ENCODE peak calls at places on chromosome 22, in eight cellular contexts. One of them, this sample, is unnamed.

GRCh38 chr22:35910926-35911325 is 117.7 kb downstream of the RBFOX2 start:
- DNase-seq in bronchial epithelial cell: no peak
- DNase-seq in AG04450: no peak
- DNase-seq in IMR-90: no peak
- DNase-seq in left ventricle myocardium inferior: no peak
- DNase-seq in neural progenitor cell: no peak
- DNase-seq in HFF-Myc: no peak
- DNase-seq in ovary: no peak
- DNase-seq in this sample: no peak

GRCh38 chr22:37179622-37180420 is 8.2 kb downstream of the C1QTNF6 start:
- DNase-seq in HFF-Myc: no peak
- DNase-seq in ovary: peak; percentile 18
- DNase-seq in neural progenitor cell: no peak
- DNase-seq in bronchial epithelial cell: no peak
- DNase-seq in IMR-90: no peak
- DNase-seq in left ventricle myocardium inferior: no peak
- DNase-seq in AG04450: no peak
- DNase-seq in this sample: no peak

GRCh38 chr22:44365832-44366231 is 53.1 kb upstream of the SHISAL1 start:
- DNase-seq in IMR-90: no peak
- DNase-seq in ovary: peak; percentile 10
- DNase-seq in neural progenitor cell: no peak
- DNase-seq in HFF-Myc: no peak
- DNase-seq in left ventricle myocardium inferior: no peak
- DNase-seq in bronchial epithelial cell: no peak
- DNase-seq in AG04450: no peak
- DNase-seq in this sample: no peak

GRCh38 chr22:50218153-50218995 is 17.6 kb downstream of the SELENOO start:
- DNase-seq in ovary: no peak
- DNase-seq in AG04450: no peak
- DNase-seq in left ventricle myocardium inferior: no peak
- DNase-seq in HFF-Myc: no peak
- DNase-seq in bronchial epithelial cell: no peak
- DNase-seq in neural progenitor cell: no peak
- DNase-seq in IMR-90: no peak
- DNase-seq in this sample: no peak

GRCh38 chr22:28429711-28430110 is 249.9 kb downstream of the TTC28 start:
- DNase-seq in IMR-90: no peak
- DNase-seq in left ventricle myocardium inferior: no peak
- DNase-seq in AG04450: no peak
- DNase-seq in bronchial epithelial cell: no peak
- DNase-seq in HFF-Myc: no peak
- DNase-seq in neural progenitor cell: no peak
- DNase-seq in ovary: no peak
- DNase-seq in this sample: no peak

GRCh38 chr22:44451016-44451415 is 47.0 kb downstream of the RTL6 start:
- DNase-seq in ovary: no peak
- DNase-seq in left ventricle myocardium inferior: no peak
- DNase-seq in neural progenitor cell: no peak
- DNase-seq in AG04450: no peak
- DNase-seq in HFF-Myc: no peak
- DNase-seq in bronchial epithelial cell: no peak
- DNase-seq in IMR-90: no peak
- DNase-seq in this sample: no peak

GRCh38 chr22:50014655-50015401 is 2.3 kb upstream of the IL17REL start:
- DNase-seq in HFF-Myc: no peak
- DNase-seq in IMR-90: no peak
- DNase-seq in bronchial epithelial cell: no peak
- DNase-seq in left ventricle myocardium inferior: peak; percentile 8
- DNase-seq in neural progenitor cell: peak; percentile 51
- DNase-seq in AG04450: no peak
- DNase-seq in ovary: no peak
- DNase-seq in this sample: no peak

GRCh38 chr22:28547132-28547842 is 132.4 kb downstream of the TTC28 start:
- DNase-seq in bronchial epithelial cell: peak; percentile 51
- DNase-seq in left ventricle myocardium inferior: no peak
- DNase-seq in neural progenitor cell: no peak
- DNase-seq in ovary: no peak
- DNase-seq in IMR-90: peak; percentile 81
- DNase-seq in AG04450: no peak
- DNase-seq in HFF-Myc: no peak
- DNase-seq in this sample: peak; percentile 67

GRCh38 chr22:50182176-50183081 is 3.3 kb upstream of the TRABD start:
- DNase-seq in neural progenitor cell: no peak
- DNase-seq in AG04450: no peak
- DNase-seq in left ventricle myocardium inferior: peak; percentile 16
- DNase-seq in HFF-Myc: no peak
- DNase-seq in ovary: peak; percentile 43
- DNase-seq in bronchial epithelial cell: no peak
- DNase-seq in IMR-90: no peak
- DNase-seq in this sample: no peak

GRCh38 chr22:19871845-19872778 is 17.4 kb upstream of the GNB1L start:
- DNase-seq in left ventricle myocardium inferior: no peak
- DNase-seq in AG04450: no peak
- DNase-seq in HFF-Myc: no peak
- DNase-seq in IMR-90: no peak
- DNase-seq in neural progenitor cell: no peak
- DNase-seq in bronchial epithelial cell: no peak
- DNase-seq in ovary: peak; percentile 18
- DNase-seq in this sample: no peak

GRCh38 chr22:44143117-44143495 is 37.6 kb upstream of the PARVG start:
- DNase-seq in neural progenitor cell: no peak
- DNase-seq in bronchial epithelial cell: no peak
- DNase-seq in AG04450: no peak
- DNase-seq in left ventricle myocardium inferior: no peak
- DNase-seq in ovary: peak; percentile 32
- DNase-seq in HFF-Myc: no peak
- DNase-seq in IMR-90: peak; percentile 24
- DNase-seq in this sample: no peak

GRCh38 chr22:44455963-44456358 is 42.1 kb downstream of the RTL6 start:
- DNase-seq in left ventricle myocardium inferior: no peak
- DNase-seq in HFF-Myc: no peak
- DNase-seq in IMR-90: no peak
- DNase-seq in neural progenitor cell: no peak
- DNase-seq in bronchial epithelial cell: no peak
- DNase-seq in AG04450: no peak
- DNase-seq in ovary: no peak
- DNase-seq in this sample: no peak

GRCh38 chr22:28582806-28583205 is 96.8 kb downstream of the TTC28 start:
- DNase-seq in neural progenitor cell: no peak
- DNase-seq in ovary: no peak
- DNase-seq in IMR-90: peak; percentile 81
- DNase-seq in bronchial epithelial cell: no peak
- DNase-seq in AG04450: peak; percentile 45
- DNase-seq in HFF-Myc: peak; percentile 89
- DNase-seq in left ventricle myocardium inferior: no peak
- DNase-seq in this sample: peak; percentile 70

GRCh38 chr22:19554834-19555404 is 30.7 kb upstream of the CLDN5 start:
- DNase-seq in IMR-90: peak; percentile 35
- DNase-seq in left ventricle myocardium inferior: no peak
- DNase-seq in neural progenitor cell: peak; percentile 75
- DNase-seq in AG04450: no peak
- DNase-seq in bronchial epithelial cell: peak; percentile 47
- DNase-seq in HFF-Myc: no peak
- DNase-seq in ovary: no peak
- DNase-seq in this sample: peak; percentile 29

GRCh38 chr22:39215070-39215396 is 29.7 kb downstream of the PDGFB start:
- DNase-seq in ovary: no peak
- DNase-seq in IMR-90: no peak
- DNase-seq in left ventricle myocardium inferior: no peak
- DNase-seq in HFF-Myc: no peak
- DNase-seq in neural progenitor cell: no peak
- DNase-seq in AG04450: no peak
- DNase-seq in bronchial epithelial cell: no peak
- DNase-seq in this sample: no peak

GRCh38 chr22:39214006-39214382 is 30.8 kb downstream of the PDGFB start:
- DNase-seq in HFF-Myc: no peak
- DNase-seq in neural progenitor cell: no peak
- DNase-seq in left ventricle myocardium inferior: no peak
- DNase-seq in IMR-90: no peak
- DNase-seq in ovary: no peak
- DNase-seq in AG04450: no peak
- DNase-seq in bronchial epithelial cell: no peak
- DNase-seq in this sample: no peak

GRCh38 chr22:39214383-39215069 is 30.3 kb downstream of the PDGFB start:
- DNase-seq in neural progenitor cell: peak; percentile 77
- DNase-seq in ovary: no peak
- DNase-seq in HFF-Myc: no peak
- DNase-seq in IMR-90: peak; percentile 36
- DNase-seq in left ventricle myocardium inferior: no peak
- DNase-seq in AG04450: no peak
- DNase-seq in bronchial epithelial cell: peak; percentile 93
- DNase-seq in this sample: no peak

GRCh38 chr22:39216143-39216490 is 28.7 kb downstream of the PDGFB start:
- DNase-seq in bronchial epithelial cell: no peak
- DNase-seq in IMR-90: no peak
- DNase-seq in neural progenitor cell: no peak
- DNase-seq in left ventricle myocardium inferior: no peak
- DNase-seq in HFF-Myc: no peak
- DNase-seq in AG04450: no peak
- DNase-seq in ovary: no peak
- DNase-seq in this sample: no peak

GRCh38 chr22:39215430-39216142 is 29.2 kb downstream of the PDGFB start:
- DNase-seq in neural progenitor cell: peak; percentile 45
- DNase-seq in AG04450: no peak
- DNase-seq in HFF-Myc: no peak
- DNase-seq in IMR-90: no peak
- DNase-seq in bronchial epithelial cell: no peak
- DNase-seq in ovary: no peak
- DNase-seq in left ventricle myocardium inferior: no peak
- DNase-seq in this sample: no peak
- TF ChIP-seq CTCF in neural progenitor cell: peak; percentile 53
- TF ChIP-seq CTCF in AG04450: peak; percentile 41
- TF ChIP-seq CTCF in HFF-Myc: peak; percentile 43
- TF ChIP-seq CTCF in IMR-90: peak; percentile 23
- TF ChIP-seq CTCF in bronchial epithelial cell: peak; percentile 16
- TF ChIP-seq CTCF in ovary: no peak
- TF ChIP-seq CTCF in left ventricle myocardium inferior: peak; percentile 56
- TF ChIP-seq CTCF in this sample: peak; percentile 31

GRCh38 chr22:24324137-24324536 is 53.5 kb downstream of the SPECC1L start:
- DNase-seq in AG04450: no peak
- DNase-seq in HFF-Myc: no peak
- DNase-seq in neural progenitor cell: no peak
- DNase-seq in IMR-90: no peak
- DNase-seq in bronchial epithelial cell: no peak
- DNase-seq in ovary: no peak
- DNase-seq in left ventricle myocardium inferior: no peak
- DNase-seq in this sample: no peak
- H3K4me3 ChIP-seq in AG04450: no peak overlapping the region
- H3K4me3 ChIP-seq in HFF-Myc: no peak overlapping the region
- H3K4me3 ChIP-seq in neural progenitor cell: no peak overlapping the region
- H3K4me3 ChIP-seq in IMR-90: no peak overlapping the region
- H3K4me3 ChIP-seq in bronchial epithelial cell: no peak overlapping the region
- H3K4me3 ChIP-seq in ovary: no peak overlapping the region
- H3K4me3 ChIP-seq in left ventricle myocardium inferior: no peak overlapping the region
- H3K4me3 ChIP-seq in this sample: no peak overlapping the region

GRCh38 chr22:48943567-48944432 is 883.9 kb downstream of the BRD1 start:
- DNase-seq in bronchial epithelial cell: no peak
- DNase-seq in ovary: no peak
- DNase-seq in neural progenitor cell: peak; percentile 68
- DNase-seq in HFF-Myc: no peak
- DNase-seq in left ventricle myocardium inferior: no peak
- DNase-seq in IMR-90: no peak
- DNase-seq in AG04450: no peak
- DNase-seq in this sample: no peak
- TF ChIP-seq CTCF in bronchial epithelial cell: no peak
- TF ChIP-seq CTCF in ovary: no peak
- TF ChIP-seq CTCF in neural progenitor cell: peak; percentile 61
- TF ChIP-seq CTCF in HFF-Myc: no peak
- TF ChIP-seq CTCF in left ventricle myocardium inferior: peak; percentile 54
- TF ChIP-seq CTCF in IMR-90: no peak
- TF ChIP-seq CTCF in AG04450: no peak
- TF ChIP-seq CTCF in this sample: no peak

DNA sequence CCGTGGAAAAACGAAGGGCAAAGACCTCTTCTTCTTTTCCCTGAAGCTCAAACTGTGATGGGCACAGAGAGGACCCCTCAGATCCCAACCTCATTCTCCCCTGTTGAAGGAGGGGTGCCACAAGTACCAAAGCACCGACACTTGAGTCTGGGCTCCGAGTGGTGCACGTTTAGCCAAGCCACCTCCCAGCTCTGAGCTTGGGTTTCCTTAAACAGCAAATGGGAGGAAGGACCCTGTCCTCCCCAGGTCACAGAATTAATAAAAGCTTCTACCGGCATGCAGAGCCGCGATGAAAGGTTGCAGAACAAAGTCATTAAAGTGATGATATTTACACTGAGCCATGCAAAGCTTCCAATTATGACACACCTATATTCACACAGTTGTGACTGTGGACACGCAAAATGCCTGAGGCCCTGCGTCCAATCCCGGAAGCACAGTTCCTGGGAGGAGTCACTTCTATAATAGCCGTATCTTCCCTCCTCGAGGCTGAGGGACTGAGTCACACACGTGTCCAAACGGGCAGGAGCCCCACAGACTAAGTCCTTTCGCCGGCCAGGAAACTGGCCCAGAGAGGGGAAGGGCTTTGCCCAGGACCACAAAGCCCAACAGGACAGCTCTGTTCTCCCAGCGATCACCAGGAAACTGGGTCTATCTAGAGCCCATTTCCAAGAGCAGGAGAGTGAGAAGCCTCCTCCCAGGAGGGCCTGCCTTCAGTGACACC is 922 bp upstream of the CSNK1E start:
- DNase-seq in HFF-Myc: peak; percentile 80
- DNase-seq in bronchial epithelial cell: peak; percentile 99
- DNase-seq in neural progenitor cell: peak; percentile 34
- DNase-seq in left ventricle myocardium inferior: peak; percentile 63
- DNase-seq in ovary: peak; percentile 59
- DNase-seq in AG04450: peak; percentile 52
- DNase-seq in IMR-90: peak; percentile 93
- DNase-seq in this sample: peak; percentile 95
- H3K4me3 ChIP-seq in HFF-Myc: peak overlapping the region; percentile 52
- H3K4me3 ChIP-seq in bronchial epithelial cell: peak overlapping the region; percentile 45
- H3K4me3 ChIP-seq in neural progenitor cell: peak overlapping the region; percentile 59
- H3K4me3 ChIP-seq in left ventricle myocardium inferior: peak overlapping the region; percentile 83
- H3K4me3 ChIP-seq in ovary: peak overlapping the region; percentile 32
- H3K4me3 ChIP-seq in AG04450: peak overlapping the region; percentile 55
- H3K4me3 ChIP-seq in IMR-90: peak overlapping the region; percentile 38
- H3K4me3 ChIP-seq in this sample: peak overlapping the region; percentile 44